ENCODE peak calls at places on chromosome X, in seven cellular contexts. F is substantia nigra; I is naive thymus-derived CD4-positive, alpha-beta T cell; L is brain microvascular endothelial cell; C is body of pancreas; K is right cardiac atrium; O is thyroid gland. A is an unnamed sample.

GRCh38 chrX:132092439-132093065 is 35.3 kb downstream of the FRMD7 start:
- DNase-seq in F (no peak), I (peak; percentile 33), L (peak; percentile 71), C (peak; percentile 78), K (no peak), O (peak; percentile 54), A (peak; percentile 41)

GRCh38 chrX:19907794-19908193 is 20.4 kb upstream of the SH3KBP1 start:
- DNase-seq in F (no peak), I (no peak), L (no peak), C (no peak), K (no peak), O (no peak), A (no peak)

GRCh38 chrX:140928739-140929138 is 73.7 kb upstream of the SPANXB1 start:
- DNase-seq in F (no peak), I (no peak), L (no peak), C (no peak), K (no peak), O (no peak), A (no peak)

GRCh38 chrX:136041254-136041812 is 56.1 kb downstream of the SLC9A6 start:
- DNase-seq in F (no peak), I (no peak), L (no peak), C (no peak), K (no peak), O (peak; percentile 72), A (no peak)

GRCh38 chrX:40061871-40062524 is 35.8 kb downstream of the BCOR start:
- DNase-seq in F (no peak), I (peak; percentile 23), L (no peak), C (no peak), K (no peak), O (no peak), A (no peak)

GRCh38 chrX:124529786-124530185 is 183.4 kb downstream of the SH2D1A start:
- DNase-seq in F (no peak), I (no peak), L (no peak), C (no peak), K (no peak), O (no peak), A (no peak)

GRCh38 chrX:30930679-30931078 is 41.6 kb upstream of the TAB3 start:
- DNase-seq in F (no peak), I (no peak), L (no peak), C (no peak), K (no peak), O (no peak), A (no peak)

GRCh38 chrX:79369871-79370270 is 2.7 kb upstream of the ITM2A start:
- DNase-seq in F (no peak), I (no peak), L (no peak), C (no peak), K (no peak), O (no peak), A (no peak)

GRCh38 chrX:40637687-40638086 is 9.7 kb downstream of the CXorf38 start:
- DNase-seq in F (no peak), I (no peak), L (no peak), C (no peak), K (no peak), O (no peak), A (no peak)

GRCh38 chrX:115350696-115351408 is 61.3 kb downstream of the LUZP4 start:
- DNase-seq in F (no peak), I (no peak), L (no peak), C (no peak), K (no peak), O (no peak), A (no peak)

GRCh38 chrX:130771648-130772312 is 131.2 kb downstream of the ENOX2 start:
- DNase-seq in F (no peak), I (no peak), L (no peak), C (no peak), K (no peak), O (no peak), A (no peak)

GRCh38 chrX:130772313-130773140 is 130.5 kb downstream of the ENOX2 start:
- DNase-seq in F (no peak), I (no peak), L (peak; percentile 63), C (no peak), K (no peak), O (no peak), A (no peak)

GRCh38 chrX:130770615-130771014 is 132.4 kb downstream of the ENOX2 start:
- DNase-seq in F (no peak), I (no peak), L (peak; percentile 70), C (no peak), K (no peak), O (no peak), A (no peak)

GRCh38 chrX:130769835-130770234 is 133.2 kb downstream of the ENOX2 start:
- DNase-seq in F (no peak), I (no peak), L (no peak), C (no peak), K (no peak), O (no peak), A (no peak)

GRCh38 chrX:130771230-130771629 is 131.8 kb downstream of the ENOX2 start:
- DNase-seq in F (no peak), I (no peak), L (no peak), C (no peak), K (no peak), O (no peak), A (no peak)
- H3K27ac ChIP-seq in F (no peak overlapping the region), I (no peak overlapping the region), L (no peak overlapping the region), C (no peak overlapping the region), K (no peak overlapping the region), O (no peak overlapping the region), A (no peak overlapping the region)

GRCh38 chrX:134173541-134174272 is 63.3 kb upstream of the CCDC160 start:
- DNase-seq in F (no peak), I (peak; percentile 8), L (no peak), C (no peak), K (no peak), O (no peak), A (no peak)

GRCh38 chrX:134174859-134175258 is 62.1 kb upstream of the CCDC160 start:
- DNase-seq in F (no peak), I (no peak), L (no peak), C (no peak), K (no peak), O (no peak), A (no peak)

GRCh38 chrX:134174273-134174660 is 62.7 kb upstream of the CCDC160 start:
- DNase-seq in F (no peak), I (no peak), L (no peak), C (no peak), K (no peak), O (no peak), A (no peak)

GRCh38 chrX:134172588-134173259 is 64.3 kb upstream of the CCDC160 start:
- DNase-seq in F (peak; percentile 6), I (peak; percentile 54), L (no peak), C (peak; percentile 39), K (peak; percentile 66), O (peak; percentile 13), A (peak; percentile 48)

DNA sequence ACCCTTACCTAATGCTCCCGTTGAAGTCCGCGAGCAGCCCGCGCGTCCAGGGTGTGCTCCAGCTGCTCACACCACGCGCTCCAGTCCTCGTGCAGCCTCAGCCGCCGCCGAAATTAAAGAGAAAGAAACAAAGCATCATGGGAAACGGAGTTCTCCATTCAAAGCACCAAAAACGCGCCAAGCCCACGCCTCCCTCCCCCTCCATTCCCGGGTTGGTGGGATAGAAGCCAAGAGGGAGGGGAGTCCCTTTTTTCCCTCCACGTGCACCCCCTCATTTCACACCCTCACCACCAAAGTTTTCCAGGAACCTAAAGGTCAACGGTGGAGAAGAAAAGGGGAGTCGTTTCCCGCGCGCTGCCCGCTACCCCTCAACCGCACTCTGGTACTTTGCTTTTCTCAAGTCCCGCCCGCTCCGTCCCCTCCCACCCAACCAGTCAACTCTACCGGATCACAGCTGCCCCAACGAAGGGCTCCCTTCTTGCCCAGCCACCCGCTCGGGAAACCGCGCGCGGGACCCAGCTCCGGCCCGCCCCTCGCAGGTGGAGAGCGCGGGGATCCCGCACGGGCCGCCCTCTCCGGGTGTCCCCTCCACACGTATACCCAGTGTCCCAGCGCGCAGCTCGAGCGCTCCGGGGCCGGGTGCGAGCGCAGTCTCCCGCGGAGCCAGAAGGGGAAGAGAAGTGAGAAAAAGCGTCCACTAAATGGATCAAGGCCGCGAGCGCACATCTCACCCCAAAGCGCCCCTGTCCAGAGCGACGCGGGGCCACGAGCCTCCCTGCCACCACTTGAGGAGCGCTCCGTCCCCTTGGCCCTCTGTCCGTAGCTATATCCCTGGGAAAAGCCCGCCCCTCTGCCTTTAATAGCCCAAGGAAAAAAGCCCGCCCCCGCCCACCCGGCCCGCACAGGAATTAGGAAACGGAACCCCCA is 65.1 kb upstream of the CCDC160 start:
- DNase-seq in F (no peak), I (peak; percentile 25), L (no peak), C (peak; percentile 50), K (peak; percentile 62), O (peak; percentile 32), A (no peak)
- H3K27ac ChIP-seq in F (no peak overlapping the region), I (peak overlapping the region; percentile 48), L (no peak overlapping the region), C (no peak overlapping the region), K (no peak overlapping the region), O (no peak overlapping the region), A (no peak overlapping the region)

DNA sequence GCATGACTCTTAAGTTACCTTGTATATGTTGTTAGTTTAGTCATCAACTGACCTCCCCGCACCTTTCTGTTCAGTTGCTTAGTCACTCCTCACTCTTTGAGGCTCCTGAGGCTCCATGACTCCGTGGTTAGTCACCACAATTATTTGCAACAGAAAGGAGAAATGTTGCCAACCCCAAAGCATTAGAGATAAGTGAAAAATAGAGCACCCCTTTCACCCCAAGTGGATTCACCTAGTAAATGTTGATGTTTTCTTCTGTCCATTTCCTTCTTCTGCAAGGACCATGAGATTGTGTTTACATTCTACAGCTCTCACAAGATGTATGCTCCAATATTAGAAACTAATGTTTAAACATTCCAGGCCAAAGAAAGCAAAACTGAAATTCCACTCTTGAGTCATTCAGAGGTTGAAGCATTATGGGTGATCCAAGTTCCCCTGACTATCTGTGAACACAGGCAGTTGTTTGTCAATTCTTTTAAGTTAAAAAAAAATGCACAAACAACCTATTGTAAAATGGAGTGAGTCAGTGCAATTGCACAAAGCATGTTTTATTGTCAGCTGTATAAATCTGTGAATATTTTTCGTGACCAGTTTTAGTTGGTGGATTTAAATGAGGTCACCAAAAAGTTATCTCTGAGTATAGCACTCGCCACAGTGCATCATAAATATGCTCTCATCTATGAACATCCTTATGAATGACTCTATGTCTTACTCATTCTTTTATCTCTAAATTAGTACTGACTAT is 552.4 kb upstream of the MAGEB2 start:
- DNase-seq in F (peak; percentile 7), I (no peak), L (peak; percentile 91), C (no peak), K (no peak), O (no peak), A (no peak)
- H3K27ac ChIP-seq in F (peak overlapping the region; percentile 76), I (no peak overlapping the region), L (peak overlapping the region; percentile 75), C (no peak overlapping the region), K (no peak overlapping the region), O (no peak overlapping the region), A (no peak overlapping the region)

GRCh38 chrX:109735241-109735744 is 2.2 kb upstream of the ACSL4 start:
- DNase-seq in F (no peak), I (no peak), L (no peak), C (no peak), K (no peak), O (no peak), A (no peak)

GRCh38 chrX:109742722-109743121 is 9.7 kb upstream of the ACSL4 start:
- DNase-seq in F (no peak), I (no peak), L (no peak), C (no peak), K (no peak), O (no peak), A (no peak)

GRCh38 chrX:109739625-109740024 is 6.6 kb upstream of the ACSL4 start:
- DNase-seq in F (no peak), I (no peak), L (no peak), C (no peak), K (no peak), O (no peak), A (no peak)

GRCh38 chrX:109740076-109740809 is 7.2 kb upstream of the ACSL4 start:
- DNase-seq in F (no peak), I (no peak), L (peak; percentile 40), C (peak; percentile 23), K (no peak), O (no peak), A (no peak)
- H3K27ac ChIP-seq in F (no peak overlapping the region), I (no peak overlapping the region), L (no peak overlapping the region), C (no peak overlapping the region), K (no peak overlapping the region), O (no peak overlapping the region), A (no peak overlapping the region)